ENCODE peak calls at places on chromosome 11, in six cellular contexts. R is progenitor cell of endocrine pancreas, Z is GM12865, K is fibroblast of lung, N is BJ, S is fibroblast of villous mesenchyme. L is an unnamed sample.

GRCh38 chr11:11291432-11292015 is 61.5 kb downstream of the CSNK2A3 start:
- DNase-seq in R (no peak), Z (no peak), K (no peak), N (no peak), S (no peak), L (no peak)

GRCh38 chr11:40139507-40139906 is 1319.9 kb downstream of the LRRC4C start:
- DNase-seq in R (no peak), Z (no peak), K (no peak), N (no peak), S (no peak), L (no peak)

GRCh38 chr11:86674965-86675364 is 2.5 kb upstream of the ME3 start:
- DNase-seq in R (no peak), Z (no peak), K (no peak), N (no peak), S (no peak), L (no peak)

GRCh38 chr11:111454561-111455192 is 57.5 kb downstream of the BTG4 start:
- DNase-seq in R (peak), Z (peak), K (peak), N (no peak), S (peak), L (peak)

GRCh38 chr11:28107331-28107725 is 628 bp downstream of the KIF18A start:
- DNase-seq in R (no peak), Z (peak), K (no peak), N (no peak), S (no peak), L (peak)

GRCh38 chr11:26696330-26696729 is 25.5 kb downstream of the SLC5A12 start:
- DNase-seq in R (no peak), Z (no peak), K (no peak), N (no peak), S (no peak), L (no peak)

GRCh38 chr11:111775024-111775710 is 9.0 kb upstream of the PPP2R1B start:
- DNase-seq in R (no peak), Z (no peak), K (peak), N (no peak), S (peak), L (peak)

GRCh38 chr11:131195801-131196517 is 174.5 kb upstream of the NTM start:
- DNase-seq in R (no peak), Z (no peak), K (peak), N (no peak), S (peak), L (peak)

GRCh38 chr11:118615996-118616395 is 8.6 kb downstream of the PHLDB1 start:
- DNase-seq in R (no peak), Z (no peak), K (no peak), N (no peak), S (no peak), L (no peak)

GRCh38 chr11:111063711-111064110 is 181.8 kb upstream of the POU2AF2 start:
- DNase-seq in R (no peak), Z (no peak), K (peak), N (no peak), S (no peak), L (peak)

GRCh38 chr11:121514401-121514981 is 61.7 kb upstream of the SORL1-AS1 start:
- DNase-seq in R (no peak), Z (no peak), K (no peak), N (no peak), S (no peak), L (no peak)

GRCh38 chr11:59918987-59919589 is 19.1 kb upstream of the OOSP1 start:
- DNase-seq in R (no peak), Z (peak), K (no peak), N (no peak), S (peak), L (peak)

GRCh38 chr11:69417211-69418085 is 64.0 kb upstream of the LINC01488 start:
- DNase-seq in R (peak), Z (no peak), K (no peak), N (no peak), S (peak), L (no peak)

DNA sequence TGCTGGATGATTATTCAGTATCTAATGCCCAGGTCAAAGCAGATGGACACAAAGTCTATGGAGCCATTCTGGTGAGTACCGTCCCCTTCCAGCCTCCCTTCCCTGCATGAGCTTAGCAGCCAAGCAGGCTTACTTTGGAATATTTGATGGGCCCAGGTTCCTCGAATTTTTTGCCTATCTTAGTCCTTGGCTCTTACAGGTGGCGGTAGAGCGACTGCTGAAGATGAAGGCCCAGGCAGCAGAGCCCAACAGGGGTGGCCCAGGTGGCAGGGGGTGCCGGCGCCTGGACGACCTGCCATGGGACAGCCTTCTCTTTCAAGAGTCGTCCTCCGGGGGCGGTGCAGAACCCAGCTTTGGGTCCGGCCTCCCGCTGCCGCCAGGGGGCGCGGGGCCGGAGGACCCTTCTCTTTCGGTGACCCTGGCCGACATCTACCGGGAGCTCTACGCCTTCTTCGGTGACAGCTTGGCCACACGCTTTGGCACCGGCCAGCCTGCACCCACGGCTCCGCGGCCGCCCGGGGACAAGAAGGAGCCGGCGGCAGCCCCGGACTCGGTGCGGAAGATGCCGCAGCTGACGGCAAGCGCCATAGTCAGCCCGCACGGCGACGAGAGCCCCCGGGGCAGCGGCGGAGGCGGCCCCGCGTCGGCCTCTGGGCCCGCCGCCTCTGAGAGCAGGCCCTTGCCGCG is 741 bp upstream of the TMEM179B start:
- DNase-seq in R (peak), Z (peak), K (peak), N (peak), S (peak), L (peak)
- TF ChIP-seq CTCF in R (peak), Z (peak), K (peak), N (peak), S (peak), L (peak)

DNA sequence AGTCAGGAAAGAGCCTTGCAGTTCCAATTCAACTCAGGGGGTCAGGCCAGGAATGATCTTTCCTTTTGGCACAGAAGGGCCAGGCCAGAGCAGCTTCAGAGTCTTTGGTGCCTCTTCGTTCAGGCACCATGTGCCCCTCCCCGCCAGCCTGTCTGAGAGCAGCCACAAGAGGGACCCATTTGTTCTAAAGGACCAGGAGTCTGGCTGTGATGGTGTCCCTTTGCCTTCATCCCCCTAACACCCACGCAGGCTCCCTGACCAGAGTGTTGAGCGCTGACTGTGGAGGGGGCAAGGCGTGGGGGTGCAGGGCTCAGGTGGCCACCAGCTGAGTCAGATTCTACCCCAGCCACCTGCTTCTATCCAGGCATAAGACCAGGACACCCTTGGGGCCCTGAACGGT is 156.4 kb downstream of the TTC17 start:
- DNase-seq in R (no peak), Z (peak), K (no peak), N (no peak), S (no peak), L (no peak)
- TF ChIP-seq CTCF in R (peak), Z (peak), K (no peak), N (no peak), S (peak), L (peak)

GRCh38 chr11:115930276-115930675 is 426.1 kb upstream of the CADM1 start:
- DNase-seq in R (no peak), Z (peak), K (no peak), N (no peak), S (no peak), L (no peak)
- TF ChIP-seq CTCF in R (no peak), Z (no peak), K (no peak), N (no peak), S (no peak), L (no peak)

DNA sequence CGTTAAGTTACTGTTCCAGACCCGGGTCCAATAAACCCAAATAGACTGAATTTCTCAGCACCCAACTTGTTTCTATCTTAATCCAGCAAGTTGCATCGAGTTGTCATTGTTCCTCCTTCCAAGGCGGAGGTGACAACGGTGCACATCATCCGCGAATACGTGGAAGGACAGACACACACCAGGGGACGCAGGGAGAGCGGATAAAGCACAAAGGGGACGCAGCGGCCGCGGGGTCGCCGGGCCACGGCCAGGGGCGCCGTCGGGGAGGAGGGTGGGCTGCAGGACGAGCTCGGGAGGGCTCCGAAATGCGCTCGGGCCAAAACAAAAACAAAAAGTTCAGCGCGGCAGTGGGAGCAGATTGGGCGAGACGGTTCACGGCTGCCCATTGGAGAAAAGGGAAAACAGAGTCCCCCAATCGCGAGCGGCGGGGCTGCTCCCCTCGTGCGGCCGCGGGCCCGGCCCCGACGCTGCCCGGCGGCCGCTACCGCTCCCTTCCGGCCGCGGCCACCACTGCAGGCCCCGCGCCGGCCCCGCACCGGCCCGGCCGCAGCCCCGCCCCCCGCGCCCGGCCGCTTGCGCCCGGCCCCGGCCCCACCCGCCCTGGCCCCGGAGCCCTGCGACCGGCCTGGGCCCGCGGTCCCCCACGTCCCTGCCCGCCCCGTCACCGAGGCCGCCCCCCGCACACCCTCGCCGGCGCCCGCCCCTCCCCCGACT is 518 bp downstream of the KMT5B start:
- DNase-seq in R (peak), Z (peak), K (peak), N (no peak), S (peak), L (peak)
- TF ChIP-seq CTCF in R (peak), Z (peak), K (peak), N (no peak), S (peak), L (peak)

GRCh38 chr11:117614695-117615094 is 182.3 kb downstream of the DSCAML1 start:
- DNase-seq in R (no peak), Z (no peak), K (no peak), N (no peak), S (no peak), L (no peak)
- TF ChIP-seq CTCF in R (no peak), Z (no peak), K (no peak), N (no peak), S (no peak), L (peak)

DNA sequence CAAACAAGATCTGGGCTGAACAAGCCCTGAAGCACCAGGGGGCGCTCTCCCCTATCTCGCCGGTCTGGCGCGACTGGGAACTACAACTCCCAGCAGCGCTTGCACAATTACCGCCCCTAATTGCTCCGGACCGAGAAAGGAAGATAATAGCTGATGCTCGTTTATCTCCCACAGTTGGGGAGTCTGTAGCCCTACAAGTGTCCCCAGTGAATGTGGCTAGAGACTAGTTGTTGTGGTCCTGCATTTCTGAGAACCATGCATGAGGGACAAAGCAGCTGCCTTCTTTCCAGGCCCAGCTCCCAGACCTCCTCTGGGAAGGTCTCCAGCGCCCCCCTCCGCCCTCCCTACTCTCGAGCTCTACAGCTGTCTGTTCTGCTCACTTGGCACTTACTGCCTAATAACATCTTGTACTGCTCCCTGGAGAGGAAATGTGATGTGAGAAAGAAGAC is 34.4 kb downstream of the NRXN2 start:
- DNase-seq in R (peak), Z (peak), K (peak), N (peak), S (peak), L (peak)
- TF ChIP-seq CTCF in R (peak), Z (peak), K (peak), N (peak), S (peak), L (peak)

L was measured in choroid plexus epithelial cell.